ENCODE peak calls at places on chromosomes 6 and 20, in nine cellular contexts. Z, I, E, P, J, V, K, R and O are unnamed samples.

GRCh38 chr20:38723982-38724602 is at the start of gene SLC32A1:
- DNase-seq in E (no peak), P (no peak), R (no peak), I (no peak), K (no peak), Z (no peak), J (no peak), V (no peak), O (no peak)

GRCh38 chr6:108782231-108783041 is 65.8 kb upstream of the ARMC2 start:
- DNase-seq in I (peak; percentile 33), V (peak; percentile 77), K (peak; percentile 36), J (peak; percentile 82), P (peak; percentile 84), E (peak; percentile 63), Z (peak; percentile 2), R (peak; percentile 87), O (peak; percentile 73)

GRCh38 chr6:116287668-116288282 is 8.0 kb upstream of the TSPYL1 start:
- DNase-seq in J (no peak), K (peak; percentile 100), Z (peak; percentile 13), E (no peak), V (peak; percentile 51), I (no peak), R (peak; percentile 42), P (no peak), O (peak; percentile 19)

GRCh38 chr6:108106261-108106660 is 31.7 kb upstream of the OSTM1 start:
- DNase-seq in J (no peak), P (no peak), V (no peak), K (no peak), E (no peak), Z (no peak), R (no peak), I (peak; percentile 60), O (no peak)

GRCh38 chr6:154921482-154921881 is 73.6 kb upstream of the TIAM2 start:
- DNase-seq in V (no peak), Z (no peak), I (no peak), J (no peak), K (no peak), E (no peak), R (peak; percentile 51), P (no peak), O (no peak)

GRCh38 chr20:61353261-61353995 is 101.4 kb downstream of the CDH4 start:
- DNase-seq in E (no peak), K (no peak), I (no peak), J (no peak), R (peak; percentile 75), P (no peak), V (peak; percentile 38), Z (no peak), O (no peak)

GRCh38 chr20:62768234-62768814 is 27.9 kb upstream of the MRGBP start:
- DNase-seq in P (no peak), I (no peak), K (no peak), Z (no peak), J (no peak), E (no peak), R (no peak), V (no peak), O (no peak)

GRCh38 chr6:23003671-23004598 is 434.6 kb downstream of the HDGFL1 start:
- DNase-seq in V (no peak), J (peak; percentile 7), K (no peak), P (no peak), R (no peak), I (no peak), E (no peak), Z (no peak), O (no peak)

GRCh38 chr20:208937-209566 is 18.0 kb upstream of the DEFB129 start:
- DNase-seq in R (peak; percentile 64), P (no peak), E (peak; percentile 8), K (peak; percentile 25), V (peak; percentile 47), I (peak; percentile 44), Z (peak; percentile 40), J (peak; percentile 9), O (peak; percentile 63)

GRCh38 chr6:1611322-1611571 is 1.5 kb downstream of the FOXC1 start:
- DNase-seq in Z (no peak), I (no peak), R (no peak), K (no peak), J (no peak), E (no peak), V (no peak), P (no peak), O (no peak)

GRCh38 chr6:37018152-37019064 is 13.0 kb downstream of the FGD2 start:
- DNase-seq in J (peak; percentile 90), V (peak; percentile 80), Z (peak; percentile 59), P (peak; percentile 93), I (peak; percentile 72), R (peak; percentile 78), E (peak; percentile 84), K (peak; percentile 82), O (peak; percentile 84)

GRCh38 chr6:83592770-83593394 is 80.5 kb downstream of the PRSS35 start:
- DNase-seq in J (no peak), V (peak; percentile 6), Z (no peak), K (no peak), E (no peak), I (peak; percentile 24), R (peak; percentile 46), P (no peak), O (peak; percentile 17)

GRCh38 chr6:169074551-169074950 is 179.1 kb downstream of the THBS2 start:
- DNase-seq in V (no peak), E (no peak), Z (no peak), J (no peak), P (no peak), R (no peak), I (no peak), K (no peak), O (no peak)

GRCh38 chr6:21259660-21260059 is 333.9 kb upstream of the SOX4 start:
- DNase-seq in J (no peak), I (peak; percentile 7), R (no peak), Z (no peak), V (no peak), K (no peak), P (no peak), E (no peak), O (no peak)

GRCh38 chr6:89566930-89567634 is 71.5 kb downstream of the LYRM2 start:
- DNase-seq in P (no peak), E (no peak), Z (peak; percentile 26), J (no peak), R (peak; percentile 2), I (no peak), V (no peak), K (no peak), O (no peak)

GRCh38 chr20:50304883-50305635 is 114.4 kb downstream of the CEBPB start:
- DNase-seq in Z (no peak), P (no peak), I (no peak), E (no peak), R (no peak), V (peak; percentile 61), K (no peak), J (peak; percentile 84), O (no peak)

GRCh38 chr6:41699063-41699462 is 36.3 kb downstream of the TFEB start:
- DNase-seq in Z (no peak), V (no peak), E (no peak), P (no peak), R (no peak), K (no peak), J (no peak), I (no peak), O (no peak)

GRCh38 chr6:169669889-169670288 is 31.9 kb downstream of the WDR27 start:
- DNase-seq in I (no peak), Z (no peak), R (peak; percentile 89), E (no peak), V (no peak), P (no peak), K (no peak), J (peak; percentile 25), O (no peak)

GRCh38 chr6:32818867-32819266 is 2.1 kb upstream of the HLA-DOB start:
- DNase-seq in Z (no peak), K (no peak), V (no peak), J (no peak), I (no peak), E (no peak), R (no peak), P (no peak), O (no peak)

GRCh38 chr6:16473908-16474791 is 235.8 kb downstream of the GMPR start:
- DNase-seq in K (no peak), R (no peak), Z (no peak), P (no peak), E (peak; percentile 41), V (no peak), I (no peak), J (no peak), O (no peak)

GRCh38 chr20:7585126-7585679 is 355.1 kb downstream of the HAO1 start:
- DNase-seq in K (no peak), P (no peak), Z (peak; percentile 81), R (no peak), I (no peak), V (no peak), J (no peak), E (no peak), O (no peak)

GRCh38 chr6:123909989-123910388 is 106.3 kb downstream of the NKAIN2 start:
- DNase-seq in I (no peak), K (peak; percentile 95), V (no peak), P (no peak), J (no peak), R (no peak), E (no peak), Z (peak; percentile 89), O (peak; percentile 78)

GRCh38 chr6:35497571-35498406 is 910 bp upstream of the TEAD3 start:
- DNase-seq in K (no peak), R (peak; percentile 43), J (peak; percentile 82), V (peak; percentile 20), E (peak; percentile 19), P (peak; percentile 64), Z (no peak), I (no peak), O (no peak)

GRCh38 chr6:168123165-168123911 is 44.3 kb upstream of the FRMD1 start:
- DNase-seq in R (no peak), V (no peak), J (no peak), Z (no peak), K (no peak), P (no peak), I (no peak), E (no peak), O (no peak)

GRCh38 chr6:101429291-101429690 is 35.8 kb downstream of the GRIK2 start:
- DNase-seq in V (no peak), R (no peak), Z (no peak), I (no peak), P (no peak), J (no peak), E (no peak), K (no peak), O (no peak)

GRCh38 chr6:99822741-99823512 is 171.1 kb downstream of the MCHR2 start:
- DNase-seq in J (peak; percentile 7), R (peak; percentile 58), E (no peak), I (peak; percentile 37), V (no peak), K (peak; percentile 48), P (no peak), Z (peak; percentile 61), O (peak; percentile 36)

GRCh38 chr6:55659304-55659703 is 80.3 kb upstream of the HMGCLL1 start:
- DNase-seq in J (no peak), E (no peak), P (no peak), I (no peak), K (no peak), V (no peak), R (no peak), Z (no peak), O (no peak)

GRCh38 chr6:150070236-150070860 is 1.4 kb upstream of the ULBP3 start:
- DNase-seq in P (no peak), V (no peak), R (no peak), Z (no peak), J (no peak), I (no peak), K (no peak), E (no peak), O (no peak)